ENCODE peak calls at places on chromosomes 3 and 15, in nine cellular contexts. One of them, this sample, is unnamed.

GRCh38 chr15:63088532-63089245 is 33.0 kb upstream of the LACTB start:
- DNase-seq in uterus: no peak
- DNase-seq in body of pancreas: no peak
- DNase-seq in suprapubic skin: no peak
- DNase-seq in IMR-90: no peak
- DNase-seq in A549: no peak
- DNase-seq in testis: no peak
- DNase-seq in heart left ventricle: no peak
- DNase-seq in Peyer's patch: no peak
- DNase-seq in this sample: no peak

GRCh38 chr15:46080018-46080417 is 445.2 kb downstream of the SQOR start:
- DNase-seq in uterus: no peak
- DNase-seq in body of pancreas: no peak
- DNase-seq in suprapubic skin: no peak
- DNase-seq in IMR-90: no peak
- DNase-seq in A549: no peak
- DNase-seq in testis: peak
- DNase-seq in heart left ventricle: no peak
- DNase-seq in Peyer's patch: no peak
- DNase-seq in this sample: no peak

GRCh38 chr15:58135511-58136174 is 2.5 kb upstream of the AQP9 start:
- DNase-seq in uterus: no peak
- DNase-seq in body of pancreas: no peak
- DNase-seq in suprapubic skin: no peak
- DNase-seq in IMR-90: no peak
- DNase-seq in A549: no peak
- DNase-seq in testis: no peak
- DNase-seq in heart left ventricle: no peak
- DNase-seq in Peyer's patch: no peak
- DNase-seq in this sample: no peak

GRCh38 chr3:192831111-192831644 is 86.5 kb downstream of the MB21D2 start:
- DNase-seq in uterus: no peak
- DNase-seq in body of pancreas: no peak
- DNase-seq in suprapubic skin: no peak
- DNase-seq in IMR-90: peak
- DNase-seq in A549: no peak
- DNase-seq in testis: no peak
- DNase-seq in heart left ventricle: no peak
- DNase-seq in Peyer's patch: no peak
- DNase-seq in this sample: no peak

GRCh38 chr15:74352393-74352910 is 15.0 kb downstream of the CYP11A1 start:
- DNase-seq in uterus: no peak
- DNase-seq in body of pancreas: no peak
- DNase-seq in suprapubic skin: no peak
- DNase-seq in IMR-90: no peak
- DNase-seq in A549: no peak
- DNase-seq in testis: no peak
- DNase-seq in heart left ventricle: no peak
- DNase-seq in Peyer's patch: no peak
- DNase-seq in this sample: peak

GRCh38 chr3:156620260-156620659 is 54.1 kb upstream of the TIPARP start:
- DNase-seq in uterus: no peak
- DNase-seq in body of pancreas: no peak
- DNase-seq in suprapubic skin: no peak
- DNase-seq in IMR-90: peak
- DNase-seq in A549: no peak
- DNase-seq in testis: no peak
- DNase-seq in heart left ventricle: no peak
- DNase-seq in Peyer's patch: peak
- DNase-seq in this sample: no peak

GRCh38 chr3:115478359-115478758 is 145.0 kb upstream of the GAP43 start:
- DNase-seq in uterus: no peak
- DNase-seq in body of pancreas: no peak
- DNase-seq in suprapubic skin: no peak
- DNase-seq in IMR-90: no peak
- DNase-seq in A549: no peak
- DNase-seq in testis: no peak
- DNase-seq in heart left ventricle: no peak
- DNase-seq in Peyer's patch: no peak
- DNase-seq in this sample: no peak

GRCh38 chr3:166478356-166478755 is 641.1 kb upstream of the BCHE start:
- DNase-seq in uterus: no peak
- DNase-seq in body of pancreas: no peak
- DNase-seq in suprapubic skin: no peak
- DNase-seq in IMR-90: no peak
- DNase-seq in A549: no peak
- DNase-seq in testis: no peak
- DNase-seq in heart left ventricle: no peak
- DNase-seq in Peyer's patch: no peak
- DNase-seq in this sample: no peak

GRCh38 chr3:23834082-23834870 is 28.5 kb downstream of the UBE2E1 start:
- DNase-seq in uterus: no peak
- DNase-seq in body of pancreas: no peak
- DNase-seq in suprapubic skin: no peak
- DNase-seq in IMR-90: no peak
- DNase-seq in A549: no peak
- DNase-seq in testis: no peak
- DNase-seq in heart left ventricle: no peak
- DNase-seq in Peyer's patch: no peak
- DNase-seq in this sample: no peak

GRCh38 chr3:170222647-170223541 is 670 bp downstream of the PRKCI start:
- DNase-seq in uterus: no peak
- DNase-seq in body of pancreas: peak
- DNase-seq in suprapubic skin: peak
- DNase-seq in IMR-90: peak
- DNase-seq in A549: peak
- DNase-seq in testis: peak
- DNase-seq in heart left ventricle: peak
- DNase-seq in Peyer's patch: peak
- DNase-seq in this sample: peak

GRCh38 chr15:99424131-99424571 is 141.6 kb upstream of the MEF2A start:
- DNase-seq in uterus: peak
- DNase-seq in body of pancreas: no peak
- DNase-seq in suprapubic skin: peak
- DNase-seq in IMR-90: no peak
- DNase-seq in A549: no peak
- DNase-seq in testis: no peak
- DNase-seq in heart left ventricle: peak
- DNase-seq in Peyer's patch: no peak
- DNase-seq in this sample: peak

GRCh38 chr15:82882250-82882928 is 70.1 kb downstream of the HOMER2 start:
- DNase-seq in uterus: no peak
- DNase-seq in body of pancreas: no peak
- DNase-seq in suprapubic skin: no peak
- DNase-seq in IMR-90: no peak
- DNase-seq in A549: no peak
- DNase-seq in testis: no peak
- DNase-seq in heart left ventricle: no peak
- DNase-seq in Peyer's patch: no peak
- DNase-seq in this sample: no peak

GRCh38 chr3:99755831-99756230 is 61.8 kb upstream of the CMSS1 start:
- DNase-seq in uterus: no peak
- DNase-seq in body of pancreas: no peak
- DNase-seq in suprapubic skin: no peak
- DNase-seq in IMR-90: no peak
- DNase-seq in A549: no peak
- DNase-seq in testis: no peak
- DNase-seq in heart left ventricle: no peak
- DNase-seq in Peyer's patch: no peak
- DNase-seq in this sample: no peak
- TF ChIP-seq POLR2A in uterus: no peak
- TF ChIP-seq POLR2A in body of pancreas: no peak
- TF ChIP-seq POLR2A in suprapubic skin: no peak
- TF ChIP-seq POLR2A in IMR-90: no peak
- TF ChIP-seq POLR2A in A549: no peak
- TF ChIP-seq POLR2A in testis: no peak
- TF ChIP-seq POLR2A in heart left ventricle: no peak
- TF ChIP-seq POLR2A in Peyer's patch: no peak
- TF ChIP-seq POLR2A in this sample: no peak

GRCh38 chr15:88718731-88719130 is 79.9 kb downstream of the ISG20 start:
- DNase-seq in uterus: no peak
- DNase-seq in body of pancreas: no peak
- DNase-seq in suprapubic skin: no peak
- DNase-seq in IMR-90: no peak
- DNase-seq in A549: no peak
- DNase-seq in testis: no peak
- DNase-seq in heart left ventricle: no peak
- DNase-seq in Peyer's patch: no peak
- DNase-seq in this sample: no peak
- TF ChIP-seq CTCF in uterus: no peak
- TF ChIP-seq CTCF in body of pancreas: no peak
- TF ChIP-seq CTCF in suprapubic skin: no peak
- TF ChIP-seq CTCF in IMR-90: no peak
- TF ChIP-seq CTCF in A549: no peak
- TF ChIP-seq CTCF in testis: no peak
- TF ChIP-seq CTCF in heart left ventricle: no peak
- TF ChIP-seq CTCF in Peyer's patch: no peak
- TF ChIP-seq CTCF in this sample: no peak

GRCh38 chr15:68487087-68487843 is 55.3 kb upstream of the ITGA11 start:
- DNase-seq in uterus: no peak
- DNase-seq in body of pancreas: no peak
- DNase-seq in suprapubic skin: no peak
- DNase-seq in IMR-90: peak
- DNase-seq in A549: no peak
- DNase-seq in testis: no peak
- DNase-seq in heart left ventricle: no peak
- DNase-seq in Peyer's patch: no peak
- DNase-seq in this sample: no peak

GRCh38 chr15:68488290-68488689 is 56.3 kb upstream of the ITGA11 start:
- DNase-seq in uterus: no peak
- DNase-seq in body of pancreas: no peak
- DNase-seq in suprapubic skin: no peak
- DNase-seq in IMR-90: no peak
- DNase-seq in A549: no peak
- DNase-seq in testis: no peak
- DNase-seq in heart left ventricle: no peak
- DNase-seq in Peyer's patch: no peak
- DNase-seq in this sample: no peak

GRCh38 chr15:68484696-68485400 is 52.9 kb upstream of the ITGA11 start:
- DNase-seq in uterus: peak
- DNase-seq in body of pancreas: no peak
- DNase-seq in suprapubic skin: no peak
- DNase-seq in IMR-90: peak
- DNase-seq in A549: no peak
- DNase-seq in testis: no peak
- DNase-seq in heart left ventricle: no peak
- DNase-seq in Peyer's patch: no peak
- DNase-seq in this sample: no peak

GRCh38 chr15:68484220-68484619 is 52.3 kb upstream of the ITGA11 start:
- DNase-seq in uterus: no peak
- DNase-seq in body of pancreas: no peak
- DNase-seq in suprapubic skin: no peak
- DNase-seq in IMR-90: no peak
- DNase-seq in A549: no peak
- DNase-seq in testis: no peak
- DNase-seq in heart left ventricle: no peak
- DNase-seq in Peyer's patch: no peak
- DNase-seq in this sample: no peak

GRCh38 chr15:68485721-68486360 is 53.9 kb upstream of the ITGA11 start:
- DNase-seq in uterus: no peak
- DNase-seq in body of pancreas: no peak
- DNase-seq in suprapubic skin: no peak
- DNase-seq in IMR-90: no peak
- DNase-seq in A549: no peak
- DNase-seq in testis: no peak
- DNase-seq in heart left ventricle: no peak
- DNase-seq in Peyer's patch: no peak
- DNase-seq in this sample: no peak
- TF ChIP-seq POLR2A in uterus: no peak
- TF ChIP-seq POLR2A in body of pancreas: no peak
- TF ChIP-seq POLR2A in suprapubic skin: no peak
- TF ChIP-seq POLR2A in IMR-90: no peak
- TF ChIP-seq POLR2A in A549: no peak
- TF ChIP-seq POLR2A in testis: no peak
- TF ChIP-seq POLR2A in heart left ventricle: no peak
- TF ChIP-seq POLR2A in Peyer's patch: no peak
- TF ChIP-seq POLR2A in this sample: no peak

GRCh38 chr15:25775317-25775912 is 87.7 kb downstream of the ATP10A start:
- DNase-seq in uterus: peak
- DNase-seq in body of pancreas: peak
- DNase-seq in suprapubic skin: peak
- DNase-seq in IMR-90: peak
- DNase-seq in A549: peak
- DNase-seq in testis: peak
- DNase-seq in heart left ventricle: peak
- DNase-seq in Peyer's patch: no peak
- DNase-seq in this sample: peak
- TF ChIP-seq CTCF in uterus: no peak
- TF ChIP-seq CTCF in body of pancreas: no peak
- TF ChIP-seq CTCF in suprapubic skin: no peak
- TF ChIP-seq CTCF in IMR-90: no peak
- TF ChIP-seq CTCF in A549: no peak
- TF ChIP-seq CTCF in testis: no peak
- TF ChIP-seq CTCF in heart left ventricle: no peak
- TF ChIP-seq CTCF in Peyer's patch: no peak
- TF ChIP-seq CTCF in this sample: no peak

DNA sequence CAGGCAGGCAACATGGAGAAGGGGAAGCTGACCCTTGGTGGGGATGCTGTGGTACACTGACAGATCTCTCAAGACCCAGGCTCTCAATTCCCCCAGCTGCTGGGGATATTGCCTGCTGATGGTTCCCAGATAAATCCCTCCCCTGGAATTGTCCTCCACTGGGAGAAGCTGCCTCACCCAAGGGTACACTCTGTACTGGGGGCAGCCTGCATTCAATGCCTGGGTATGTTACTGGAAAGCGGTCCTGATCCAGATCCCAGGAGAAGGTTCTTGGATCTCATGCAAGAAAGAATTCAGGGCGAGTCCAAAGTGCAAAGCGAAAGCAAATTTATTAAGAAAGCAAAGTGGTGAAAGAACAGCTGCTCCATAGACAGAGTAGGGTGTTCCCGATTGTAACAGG is 591.4 kb upstream of the ADAMTS9 start:
- DNase-seq in uterus: no peak
- DNase-seq in body of pancreas: no peak
- DNase-seq in suprapubic skin: no peak
- DNase-seq in IMR-90: no peak
- DNase-seq in A549: no peak
- DNase-seq in testis: no peak
- DNase-seq in heart left ventricle: no peak
- DNase-seq in Peyer's patch: no peak
- DNase-seq in this sample: no peak
- TF ChIP-seq POLR2A in uterus: no peak
- TF ChIP-seq POLR2A in body of pancreas: no peak
- TF ChIP-seq POLR2A in suprapubic skin: no peak
- TF ChIP-seq POLR2A in IMR-90: no peak
- TF ChIP-seq POLR2A in A549: no peak
- TF ChIP-seq POLR2A in testis: no peak
- TF ChIP-seq POLR2A in heart left ventricle: no peak
- TF ChIP-seq POLR2A in Peyer's patch: no peak
- TF ChIP-seq POLR2A in this sample: no peak

GRCh38 chr3:12139111-12139511 is 19.6 kb downstream of the TIMP4 start:
- DNase-seq in uterus: peak
- DNase-seq in body of pancreas: peak
- DNase-seq in suprapubic skin: no peak
- DNase-seq in IMR-90: peak
- DNase-seq in A549: peak
- DNase-seq in testis: peak
- DNase-seq in heart left ventricle: peak
- DNase-seq in Peyer's patch: no peak
- DNase-seq in this sample: peak
- TF ChIP-seq CTCF in uterus: peak
- TF ChIP-seq CTCF in body of pancreas: no peak
- TF ChIP-seq CTCF in suprapubic skin: peak
- TF ChIP-seq CTCF in IMR-90: peak
- TF ChIP-seq CTCF in A549: peak
- TF ChIP-seq CTCF in testis: peak
- TF ChIP-seq CTCF in heart left ventricle: peak
- TF ChIP-seq CTCF in Peyer's patch: peak
- TF ChIP-seq CTCF in this sample: peak

GRCh38 chr15:59138243-59138642 is 33.3 kb downstream of the CCNB2 start:
- DNase-seq in uterus: peak
- DNase-seq in body of pancreas: peak
- DNase-seq in suprapubic skin: no peak
- DNase-seq in IMR-90: peak
- DNase-seq in A549: peak
- DNase-seq in testis: peak
- DNase-seq in heart left ventricle: no peak
- DNase-seq in Peyer's patch: peak
- DNase-seq in this sample: peak
- TF ChIP-seq POLR2A in uterus: no peak
- TF ChIP-seq POLR2A in body of pancreas: no peak
- TF ChIP-seq POLR2A in suprapubic skin: no peak
- TF ChIP-seq POLR2A in IMR-90: no peak
- TF ChIP-seq POLR2A in A549: no peak
- TF ChIP-seq POLR2A in testis: no peak
- TF ChIP-seq POLR2A in heart left ventricle: no peak
- TF ChIP-seq POLR2A in Peyer's patch: no peak
- TF ChIP-seq POLR2A in this sample: no peak